ENCODE peak calls at places on chromosomes 4 and X, in four cellular contexts. E is GM12865, W is fibroblast of the aortic adventitia, U is bronchial epithelial cell. I is an unnamed sample.

GRCh38 chr4:62407534-62407933 is 1207.4 kb downstream of the ADGRL3 start:
- DNase-seq in E (no peak), W (no peak), U (no peak), I (no peak)

GRCh38 chrX:49760288-49760885 is 64.6 kb upstream of the PAGE1 start:
- DNase-seq in E (no peak), W (no peak), U (no peak), I (no peak)

GRCh38 chr4:31134720-31135119 is 414.6 kb downstream of the PCDH7 start:
- DNase-seq in E (no peak), W (no peak), U (no peak), I (no peak)

GRCh38 chr4:78057135-78057599 is at the start of gene FRAS1:
- DNase-seq in E (no peak), W (no peak), U (no peak), I (peak; percentile 23)

GRCh38 chr4:112752061-112752460 is 115.1 kb downstream of the LARP7 start:
- DNase-seq in E (no peak), W (no peak), U (no peak), I (no peak)

GRCh38 chr4:98794565-98795205 is 134.2 kb downstream of the EIF4E start:
- DNase-seq in E (no peak), W (peak; percentile 49), U (peak; percentile 99), I (no peak)

GRCh38 chrX:94662665-94663064 is 988.7 kb downstream of the FAM133A start:
- DNase-seq in E (no peak), W (no peak), U (peak; percentile 0), I (no peak)

GRCh38 chrX:10085223-10085622 is 71.6 kb upstream of the CLCN4 start:
- DNase-seq in E (peak; percentile 43), W (peak; percentile 32), U (peak; percentile 30), I (no peak)

GRCh38 chr4:173498023-173498422 is 32.0 kb downstream of the HAND2 start:
- DNase-seq in E (peak; percentile 58), W (no peak), U (no peak), I (no peak)

GRCh38 chrX:10098235-10098819 is 58.4 kb upstream of the CLCN4 start:
- DNase-seq in E (peak; percentile 72), W (no peak), U (no peak), I (no peak)

GRCh38 chr4:2852481-2852881 is 8.8 kb downstream of the ADD1 start:
- DNase-seq in E (peak; percentile 83), W (no peak), U (no peak), I (no peak)

DNA sequence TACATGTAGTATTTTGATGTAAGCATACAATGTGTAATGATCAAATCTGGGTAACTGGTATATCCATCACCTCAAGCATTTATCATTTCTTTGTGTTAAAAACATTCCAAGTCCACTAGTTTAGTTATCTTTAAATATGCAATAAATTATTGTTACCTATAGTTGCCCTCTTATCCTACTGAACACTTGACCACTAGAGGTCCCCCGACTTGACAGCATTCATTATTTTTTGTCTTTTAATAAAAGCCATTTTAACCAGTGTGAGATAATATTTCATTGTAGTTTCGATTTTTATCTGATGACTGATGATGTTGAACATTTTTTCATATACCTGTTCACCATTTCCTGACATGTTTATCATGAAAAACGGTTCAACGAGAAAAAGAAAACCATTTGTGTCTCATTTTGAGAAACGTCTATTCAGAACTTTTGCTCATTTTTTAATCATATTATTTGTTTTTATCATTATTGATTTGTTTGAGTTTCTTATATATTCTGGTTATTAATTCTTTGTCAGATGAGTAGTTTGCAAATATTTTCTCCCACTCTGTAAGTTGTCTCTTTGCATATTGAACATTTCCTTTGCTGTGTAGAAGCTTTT is 199.0 kb upstream of the CXXC4 start:
- DNase-seq in E (peak; percentile 30), W (peak; percentile 55), U (peak; percentile 26), I (no peak)
- TF ChIP-seq CTCF in E (peak; percentile 16), W (peak; percentile 65), U (peak; percentile 32), I (peak; percentile 35)

GRCh38 chrX:552496-552895 is 78.1 kb upstream of the SHOX start:
- DNase-seq in E (no peak), W (no peak), U (no peak), I (no peak)

GRCh38 chrX:545488-545887 is 85.1 kb upstream of the SHOX start:
- DNase-seq in E (no peak), W (no peak), U (no peak), I (no peak)

GRCh38 chrX:554271-554670 is 76.3 kb upstream of the SHOX start:
- DNase-seq in E (no peak), W (no peak), U (no peak), I (no peak)

GRCh38 chrX:551306-551705 is 79.3 kb upstream of the SHOX start:
- DNase-seq in E (no peak), W (no peak), U (no peak), I (no peak)

GRCh38 chrX:550514-550913 is 80.1 kb upstream of the SHOX start:
- DNase-seq in E (no peak), W (no peak), U (no peak), I (no peak)
- TF ChIP-seq CTCF in E (no peak), W (no peak), U (no peak), I (no peak)

DNA sequence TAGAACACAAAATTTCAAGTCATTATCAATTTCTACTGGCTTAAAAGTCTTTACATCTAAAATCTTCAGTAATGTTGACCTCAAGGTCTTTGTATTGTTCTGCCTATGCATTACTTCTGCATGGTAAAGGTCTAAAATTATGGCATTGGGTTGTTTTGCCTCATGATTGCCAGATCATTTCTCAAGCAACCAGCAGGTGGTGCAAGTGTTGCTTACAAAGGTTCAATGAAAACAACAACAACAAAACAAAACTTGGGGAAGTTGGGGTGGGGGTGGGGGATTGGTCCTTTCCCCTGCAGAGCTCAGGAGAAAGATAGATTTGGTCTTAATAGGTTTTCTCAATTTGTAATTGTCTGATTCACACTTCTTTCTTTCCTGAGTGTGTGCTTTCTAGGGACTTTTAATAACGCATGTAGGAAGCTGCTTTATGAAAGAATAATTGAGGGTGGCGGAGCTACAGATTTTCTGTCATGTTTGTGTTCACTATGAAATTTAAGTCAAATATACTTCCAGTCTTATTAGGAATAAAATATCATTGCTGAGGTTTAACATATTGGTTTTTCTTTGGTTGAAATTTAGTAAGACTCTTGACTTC is 145.1 kb downstream of the COL4A5 start:
- DNase-seq in E (peak; percentile 32), W (no peak), U (peak; percentile 14), I (no peak)
- TF ChIP-seq CTCF in E (peak; percentile 30), W (peak; percentile 39), U (peak; percentile 42), I (peak; percentile 49)

DNA sequence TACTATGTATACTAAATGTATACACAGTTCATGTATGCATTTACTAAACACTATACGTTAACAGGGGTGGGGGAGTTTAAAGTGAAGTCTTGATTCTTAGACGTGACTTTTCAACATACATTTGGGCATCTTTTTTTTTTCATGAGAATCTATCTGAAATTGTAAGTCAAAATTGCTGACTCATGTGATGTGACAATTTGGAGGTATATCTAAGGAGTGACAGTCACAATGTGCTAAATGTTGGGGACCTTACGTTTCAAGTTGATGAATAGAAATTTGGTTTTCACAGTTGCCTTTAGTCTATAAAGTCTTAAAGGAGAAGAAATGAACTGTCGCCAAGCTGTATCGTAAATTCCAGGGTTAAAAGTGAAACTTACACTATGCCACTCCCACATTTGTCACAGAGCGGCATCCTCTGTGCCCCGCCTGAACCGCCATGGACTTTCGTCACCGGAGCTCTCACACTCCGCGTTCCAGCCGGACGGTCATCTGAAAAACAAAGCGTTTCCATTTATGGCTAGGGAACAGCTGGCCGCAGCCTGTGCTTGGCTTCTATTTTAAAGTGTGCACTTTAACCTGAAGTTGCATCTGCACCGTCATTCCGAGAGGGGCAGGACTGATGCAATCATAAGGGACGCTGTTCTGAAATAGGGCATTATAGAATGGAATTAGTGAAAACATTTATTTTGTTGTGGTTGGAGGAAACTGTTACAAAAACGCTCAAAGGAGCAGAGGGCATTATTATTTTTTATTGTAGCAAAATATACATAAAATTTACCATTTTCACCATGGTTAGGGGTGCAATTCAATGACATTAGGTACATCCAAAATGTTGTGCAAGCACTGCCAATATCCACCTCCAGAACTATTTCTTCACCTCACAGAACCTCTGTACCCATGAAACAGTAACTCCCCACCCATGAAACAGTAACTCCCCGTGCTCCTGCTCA is 30.9 kb downstream of the PDLIM3 start:
- DNase-seq in E (no peak), W (no peak), U (no peak), I (no peak)
- TF ChIP-seq CTCF in E (no peak), W (no peak), U (no peak), I (no peak)

DNA sequence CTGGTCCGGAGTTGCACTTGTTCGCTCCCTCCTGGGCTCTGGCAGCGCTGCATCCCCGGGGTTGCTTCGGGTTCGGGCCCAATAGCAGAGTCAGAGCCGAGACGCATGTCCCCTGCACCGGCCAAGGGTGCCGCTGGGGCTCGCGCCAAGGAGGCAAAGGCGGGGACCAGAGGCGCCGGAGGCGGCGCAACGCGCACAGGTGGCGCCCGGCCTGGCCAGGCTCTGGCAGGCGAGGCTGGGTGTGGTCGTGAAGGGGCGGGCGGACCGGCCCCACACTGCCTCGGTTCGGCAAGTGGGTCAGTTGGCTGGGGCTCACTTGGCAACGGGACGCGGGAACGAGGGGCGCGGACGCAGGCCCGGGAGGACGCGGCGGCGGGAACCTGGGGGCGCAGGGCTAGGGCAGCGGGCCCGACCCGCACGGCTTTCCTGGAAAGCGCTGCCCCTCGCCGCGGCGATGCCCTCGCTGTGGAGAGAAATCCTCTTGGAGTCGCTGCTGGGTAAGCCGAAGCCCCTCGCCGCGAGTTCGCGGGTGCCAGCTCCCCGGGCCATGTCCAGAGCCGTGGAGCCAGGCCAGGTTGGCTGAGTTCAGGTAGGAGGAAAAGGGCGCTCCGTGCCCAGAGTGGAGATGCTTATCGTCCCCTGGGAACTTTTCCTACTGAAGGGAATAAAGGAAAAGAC is at the start of gene CWH43:
- DNase-seq in E (no peak), W (no peak), U (no peak), I (no peak)
- TF ChIP-seq CTCF in E (no peak), W (no peak), U (peak; percentile 31), I (no peak)

DNA sequence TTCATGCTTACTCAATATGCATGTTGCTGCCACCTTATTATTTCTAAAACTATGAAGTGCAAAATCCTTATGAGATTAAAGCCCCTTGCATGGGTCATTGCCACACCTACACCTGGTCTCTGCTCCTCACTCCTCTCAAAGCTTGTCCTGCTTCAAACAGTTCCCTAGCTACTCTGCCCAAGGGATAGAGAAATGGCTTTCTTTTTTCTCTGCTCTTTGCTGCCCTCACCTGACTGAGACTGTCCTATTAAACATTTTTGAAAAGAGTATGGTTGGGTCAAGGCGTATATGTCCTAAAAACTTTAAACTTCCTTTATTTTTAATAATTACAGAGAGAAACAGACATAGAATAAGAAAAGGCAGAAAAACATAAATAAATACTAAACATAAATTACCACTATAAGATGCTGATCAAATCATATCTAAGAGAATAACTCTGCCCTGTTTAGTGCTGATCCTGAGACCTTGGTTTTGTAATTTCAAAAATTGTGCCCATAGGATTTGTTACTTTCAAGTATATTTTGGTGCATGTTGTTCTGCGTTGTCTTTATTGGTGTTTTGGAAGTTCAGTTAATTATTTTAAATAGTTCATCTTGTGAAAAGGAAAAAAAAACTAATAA is 704.9 kb upstream of the PABPC4L start:
- DNase-seq in E (no peak), W (no peak), U (peak; percentile 1), I (no peak)
- TF ChIP-seq CTCF in E (no peak), W (no peak), U (no peak), I (peak; percentile 58)

GRCh38 chrX:2351321-2351720 is 149.5 kb downstream of the DHRSX start:
- DNase-seq in E (no peak), W (peak; percentile 68), U (peak; percentile 51), I (no peak)

GRCh38 chrX:2348225-2348624 is 152.6 kb downstream of the DHRSX start:
- DNase-seq in E (no peak), W (no peak), U (no peak), I (no peak)

GRCh38 chrX:2351999-2352995 is 148.5 kb downstream of the DHRSX start:
- DNase-seq in E (no peak), W (peak; percentile 77), U (peak; percentile 22), I (no peak)
- TF ChIP-seq CTCF in E (no peak), W (no peak), U (no peak), I (no peak)